ENCODE peak calls at places on chromosomes 6 and 20, in six cellular contexts. T is amygdala; M is GM04504; R is activated T-helper 1 cell treated with anti-CD3 and anti-CD28 coated beads, Interleukin-12 subunit alpha, Interleukin-12 subunit beta, Interleukin-2, Interleukin-4 antibody, amounts not matched to agents 30 ng/mL and 10 ng/mL and 1 ng/mL, durations not matched to agents 14 hours and 24 hours and 36 hours; N is progenitor cell of endocrine pancreas; I is GM03348. J is an unnamed sample.

GRCh38 chr6:4506806-4507205 is 269.4 kb upstream of the CDYL start:
- DNase-seq in T (no peak), M (no peak), R (no peak), N (no peak), I (no peak), J (no peak)

GRCh38 chr20:37524221-37524700 is 3.2 kb downstream of the NNAT start:
- DNase-seq in T (no peak), M (no peak), R (no peak), N (no peak), I (no peak), J (peak; percentile 27)

GRCh38 chr6:109406196-109406595 is 23.9 kb upstream of the CD164 start:
- DNase-seq in T (no peak), M (peak; percentile 44), R (no peak), N (no peak), I (peak; percentile 72), J (peak; percentile 72)

GRCh38 chr6:72554203-72554564 is 67.7 kb upstream of the KCNQ5 start:
- DNase-seq in T (no peak), M (no peak), R (no peak), N (no peak), I (peak; percentile 20), J (peak; percentile 93)

GRCh38 chr6:138468320-138469015 is 30.8 kb downstream of the NHSL1 start:
- DNase-seq in T (no peak), M (no peak), R (no peak), N (no peak), I (no peak), J (peak; percentile 95)

GRCh38 chr6:26607434-26608230 is 10.9 kb downstream of the ABT1 start:
- DNase-seq in T (no peak), M (peak; percentile 24), R (peak; percentile 58), N (peak; percentile 20), I (peak; percentile 75), J (peak; percentile 50)

GRCh38 chr6:37171141-37171969 is 1.4 kb downstream of the PIM1 start:
- DNase-seq in T (peak; percentile 19), M (peak; percentile 24), R (peak; percentile 28), N (peak; percentile 23), I (peak; percentile 31), J (no peak)

GRCh38 chr6:166955865-166956443 is 396 bp downstream of the RNASET2 start:
- DNase-seq in T (no peak), M (no peak), R (no peak), N (no peak), I (peak; percentile 75), J (peak; percentile 16)

GRCh38 chr20:55782861-55783260 is 222.5 kb downstream of the CBLN4 start:
- DNase-seq in T (no peak), M (no peak), R (no peak), N (no peak), I (no peak), J (no peak)

GRCh38 chr6:131613296-131613925 is 14.6 kb downstream of the MED23 start:
- DNase-seq in T (no peak), M (no peak), R (no peak), N (no peak), I (no peak), J (no peak)